ENCODE peak calls at places on chromosomes 13 and 19, in five cellular contexts. One of them, this sample, is unnamed.
A peak's percentile ranks its signal among the peaks of the same experiment; 100 is the strongest.

GRCh38 chr13:75818181-75819110 is 182.3 kb downstream of the LMO7 start:
- DNase-seq in MM.1S: no peak
- DNase-seq in PC-3: no peak
- DNase-seq in GM23248: no peak
- DNase-seq in HCT116: no peak
- DNase-seq in this sample: no peak

GRCh38 chr13:61162636-61163035 is 253.0 kb downstream of the PCDH20 start:
- DNase-seq in MM.1S: no peak
- DNase-seq in PC-3: peak; percentile 18
- DNase-seq in GM23248: no peak
- DNase-seq in HCT116: no peak
- DNase-seq in this sample: no peak

GRCh38 chr19:1069009-1069779 is 2.2 kb downstream of the ARHGAP45 start:
- DNase-seq in MM.1S: peak; percentile 94
- DNase-seq in PC-3: no peak
- DNase-seq in GM23248: no peak
- DNase-seq in HCT116: no peak
- DNase-seq in this sample: no peak

GRCh38 chr19:1132625-1133383 is 29.0 kb downstream of the GPX4 start:
- DNase-seq in MM.1S: peak; percentile 27
- DNase-seq in PC-3: no peak
- DNase-seq in GM23248: no peak
- DNase-seq in HCT116: no peak
- DNase-seq in this sample: no peak

GRCh38 chr19:40802300-40803169 is 3.5 kb downstream of the EGLN2 start:
- DNase-seq in MM.1S: no peak
- DNase-seq in PC-3: no peak
- DNase-seq in GM23248: peak; percentile 35
- DNase-seq in HCT116: no peak
- DNase-seq in this sample: no peak

GRCh38 chr19:33659835-33660234 is 38.1 kb downstream of the CHST8 start:
- DNase-seq in MM.1S: no peak
- DNase-seq in PC-3: no peak
- DNase-seq in GM23248: no peak
- DNase-seq in HCT116: no peak
- DNase-seq in this sample: no peak

GRCh38 chr19:36140289-36141038 is 598 bp downstream of the CAPNS1 start:
- DNase-seq in MM.1S: peak; percentile 39
- DNase-seq in PC-3: peak; percentile 64
- DNase-seq in GM23248: peak; percentile 70
- DNase-seq in HCT116: no peak
- DNase-seq in this sample: peak; percentile 73

GRCh38 chr19:29535432-29535831 is 9.6 kb downstream of the VSTM2B start:
- DNase-seq in MM.1S: no peak
- DNase-seq in PC-3: no peak
- DNase-seq in GM23248: no peak
- DNase-seq in HCT116: no peak
- DNase-seq in this sample: peak; percentile 39

GRCh38 chr19:11125994-11126685 is 29.4 kb downstream of the SPC24 start:
- DNase-seq in MM.1S: peak; percentile 77
- DNase-seq in PC-3: peak; percentile 87
- DNase-seq in GM23248: peak; percentile 84
- DNase-seq in HCT116: peak; percentile 39
- DNase-seq in this sample: peak; percentile 83

GRCh38 chr13:95237310-95237870 is 63.9 kb downstream of the ABCC4 start:
- DNase-seq in MM.1S: no peak
- DNase-seq in PC-3: no peak
- DNase-seq in GM23248: no peak
- DNase-seq in HCT116: no peak
- DNase-seq in this sample: no peak

GRCh38 chr13:67107973-67108372 is 122.2 kb downstream of the PCDH9 start:
- DNase-seq in MM.1S: no peak
- DNase-seq in PC-3: no peak
- DNase-seq in GM23248: no peak
- DNase-seq in HCT116: no peak
- DNase-seq in this sample: no peak

GRCh38 chr19:16078311-16078758 is 2.0 kb downstream of the TPM4 start:
- DNase-seq in MM.1S: peak; percentile 68
- DNase-seq in PC-3: peak; percentile 67
- DNase-seq in GM23248: peak; percentile 88
- DNase-seq in HCT116: no peak
- DNase-seq in this sample: peak; percentile 61

GRCh38 chr13:90365130-90365529 is 982.4 kb upstream of the MIR17HG start:
- DNase-seq in MM.1S: no peak
- DNase-seq in PC-3: no peak
- DNase-seq in GM23248: peak; percentile 57
- DNase-seq in HCT116: no peak
- DNase-seq in this sample: no peak

GRCh38 chr19:50519006-50519575 is 5.4 kb upstream of the ASPDH start:
- DNase-seq in MM.1S: no peak
- DNase-seq in PC-3: no peak
- DNase-seq in GM23248: no peak
- DNase-seq in HCT116: no peak
- DNase-seq in this sample: no peak

GRCh38 chr13:31905896-31906295 is 125.7 kb upstream of the FRY start:
- DNase-seq in MM.1S: no peak
- DNase-seq in PC-3: no peak
- DNase-seq in GM23248: no peak
- DNase-seq in HCT116: no peak
- DNase-seq in this sample: no peak

GRCh38 chr19:6906559-6906958 is 19.2 kb downstream of the ADGRE1 start:
- DNase-seq in MM.1S: no peak
- DNase-seq in PC-3: no peak
- DNase-seq in GM23248: no peak
- DNase-seq in HCT116: no peak
- DNase-seq in this sample: no peak

GRCh38 chr19:48461982-48462655 is 6.7 kb downstream of the KCNJ14 start:
- DNase-seq in MM.1S: no peak
- DNase-seq in PC-3: no peak
- DNase-seq in GM23248: no peak
- DNase-seq in HCT116: peak; percentile 21
- DNase-seq in this sample: peak; percentile 39

GRCh38 chr13:76331948-76332712 is 554.1 kb downstream of the KCTD12 start:
- DNase-seq in MM.1S: peak; percentile 85
- DNase-seq in PC-3: no peak
- DNase-seq in GM23248: no peak
- DNase-seq in HCT116: no peak
- DNase-seq in this sample: no peak

GRCh38 chr13:101474419-101474957 is 22.0 kb downstream of the ITGBL1 start:
- DNase-seq in MM.1S: no peak
- DNase-seq in PC-3: peak; percentile 37
- DNase-seq in GM23248: peak; percentile 69
- DNase-seq in HCT116: no peak
- DNase-seq in this sample: peak; percentile 80

GRCh38 chr19:44846455-44847143 is 502 bp downstream of the NECTIN2 start:
- DNase-seq in MM.1S: no peak
- DNase-seq in PC-3: no peak
- DNase-seq in GM23248: peak; percentile 44
- DNase-seq in HCT116: no peak
- DNase-seq in this sample: peak; percentile 95

GRCh38 chr13:39597828-39598227 is 5.2 kb downstream of the LHFPL6 start:
- DNase-seq in MM.1S: no peak
- DNase-seq in PC-3: no peak
- DNase-seq in GM23248: peak; percentile 63
- DNase-seq in HCT116: no peak
- DNase-seq in this sample: no peak

GRCh38 chr13:97540696-97541095 is 106.7 kb downstream of the RAP2A start:
- DNase-seq in MM.1S: no peak
- DNase-seq in PC-3: no peak
- DNase-seq in GM23248: no peak
- DNase-seq in HCT116: no peak
- DNase-seq in this sample: no peak

GRCh38 chr13:97539651-97540230 is 105.8 kb downstream of the RAP2A start:
- DNase-seq in MM.1S: no peak
- DNase-seq in PC-3: peak; percentile 65
- DNase-seq in GM23248: peak; percentile 43
- DNase-seq in HCT116: no peak
- DNase-seq in this sample: no peak

GRCh38 chr13:97538193-97538592 is 104.2 kb downstream of the RAP2A start:
- DNase-seq in MM.1S: no peak
- DNase-seq in PC-3: no peak
- DNase-seq in GM23248: no peak
- DNase-seq in HCT116: no peak
- DNase-seq in this sample: no peak

GRCh38 chr13:97544041-97544765 is 110.2 kb downstream of the RAP2A start:
- DNase-seq in MM.1S: no peak
- DNase-seq in PC-3: no peak
- DNase-seq in GM23248: no peak
- DNase-seq in HCT116: no peak
- DNase-seq in this sample: no peak

GRCh38 chr13:97542102-97542501 is 108.1 kb downstream of the RAP2A start:
- DNase-seq in MM.1S: no peak
- DNase-seq in PC-3: no peak
- DNase-seq in GM23248: no peak
- DNase-seq in HCT116: no peak
- DNase-seq in this sample: no peak
- H2AFZ ChIP-seq in MM.1S: no peak overlapping the region
- H2AFZ ChIP-seq in PC-3: no peak overlapping the region
- H2AFZ ChIP-seq in GM23248: no peak overlapping the region
- H2AFZ ChIP-seq in HCT116: no peak overlapping the region
- H2AFZ ChIP-seq in this sample: no peak overlapping the region

GRCh38 chr13:97502691-97503090 is 68.7 kb downstream of the RAP2A start:
- DNase-seq in MM.1S: no peak
- DNase-seq in PC-3: no peak
- DNase-seq in GM23248: no peak
- DNase-seq in HCT116: no peak
- DNase-seq in this sample: no peak

GRCh38 chr13:97505022-97505421 is 71.1 kb downstream of the RAP2A start:
- DNase-seq in MM.1S: no peak
- DNase-seq in PC-3: no peak
- DNase-seq in GM23248: no peak
- DNase-seq in HCT116: no peak
- DNase-seq in this sample: no peak

GRCh38 chr13:97502192-97502591 is 68.2 kb downstream of the RAP2A start:
- DNase-seq in MM.1S: no peak
- DNase-seq in PC-3: no peak
- DNase-seq in GM23248: no peak
- DNase-seq in HCT116: no peak
- DNase-seq in this sample: no peak

DNA sequence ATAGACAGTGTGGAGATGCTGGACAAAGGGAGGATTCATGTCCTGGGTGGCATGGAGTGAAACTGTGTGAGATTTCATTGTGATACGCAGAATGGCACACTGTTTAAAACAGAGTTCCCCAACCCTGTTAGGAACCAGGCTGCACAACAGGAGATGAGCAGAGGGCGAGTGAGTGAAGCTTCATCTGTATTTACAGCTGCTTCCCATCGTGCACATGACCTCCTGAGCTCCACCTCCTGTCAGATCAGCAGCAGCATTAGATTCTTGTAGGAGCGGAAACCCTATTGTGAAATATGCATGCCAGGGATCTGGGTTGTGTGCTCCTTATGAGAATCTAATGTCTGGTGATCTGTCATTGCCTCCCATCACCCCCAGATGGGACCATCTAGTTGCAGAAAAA is 72.5 kb downstream of the RAP2A start:
- DNase-seq in MM.1S: no peak
- DNase-seq in PC-3: no peak
- DNase-seq in GM23248: peak; percentile 6
- DNase-seq in HCT116: no peak
- DNase-seq in this sample: no peak
- TF ChIP-seq EZH2phosphoT487 in MM.1S: no peak
- TF ChIP-seq EZH2phosphoT487 in PC-3: no peak
- TF ChIP-seq EZH2phosphoT487 in GM23248: no peak
- TF ChIP-seq EZH2phosphoT487 in HCT116: no peak
- TF ChIP-seq EZH2phosphoT487 in this sample: no peak

GRCh38 chr13:50400930-50401553 is 385.8 kb downstream of the KCNRG start:
- DNase-seq in MM.1S: no peak
- DNase-seq in PC-3: no peak
- DNase-seq in GM23248: peak; percentile 90
- DNase-seq in HCT116: no peak
- DNase-seq in this sample: no peak
- H2AFZ ChIP-seq in MM.1S: no peak overlapping the region
- H2AFZ ChIP-seq in PC-3: no peak overlapping the region
- H2AFZ ChIP-seq in GM23248: peak overlapping the region; percentile 43
- H2AFZ ChIP-seq in HCT116: no peak overlapping the region
- H2AFZ ChIP-seq in this sample: no peak overlapping the region

GRCh38 chr13:51959773-51960172 is 51.5 kb downstream of the ATP7B start:
- DNase-seq in MM.1S: peak; percentile 59
- DNase-seq in PC-3: no peak
- DNase-seq in GM23248: no peak
- DNase-seq in HCT116: no peak
- DNase-seq in this sample: no peak
- TF ChIP-seq EZH2phosphoT487 in MM.1S: no peak
- TF ChIP-seq EZH2phosphoT487 in PC-3: no peak
- TF ChIP-seq EZH2phosphoT487 in GM23248: no peak
- TF ChIP-seq EZH2phosphoT487 in HCT116: no peak
- TF ChIP-seq EZH2phosphoT487 in this sample: no peak

DNA sequence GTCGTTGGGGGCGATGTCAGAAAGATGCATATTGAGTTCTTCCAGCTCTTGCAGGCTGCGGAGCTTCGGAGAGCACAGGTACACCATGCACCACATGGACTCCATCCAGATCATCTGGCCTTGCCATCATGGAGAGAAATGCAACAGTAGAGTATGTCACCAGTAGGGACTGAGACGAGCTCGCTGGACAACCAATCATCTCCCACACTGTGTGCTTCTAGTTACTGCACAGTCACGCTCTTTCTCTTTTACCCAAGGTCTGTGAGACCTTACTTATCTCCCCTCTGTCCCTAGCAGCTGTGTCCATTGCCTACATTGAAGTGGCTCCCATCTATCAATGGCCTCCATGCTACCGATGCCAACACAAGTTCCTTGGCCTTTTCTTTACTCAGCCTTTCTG is 90.5 kb downstream of the C13orf42 start:
- DNase-seq in MM.1S: no peak
- DNase-seq in PC-3: no peak
- DNase-seq in GM23248: no peak
- DNase-seq in HCT116: no peak
- DNase-seq in this sample: no peak
- H2AFZ ChIP-seq in MM.1S: no peak overlapping the region
- H2AFZ ChIP-seq in PC-3: no peak overlapping the region
- H2AFZ ChIP-seq in GM23248: no peak overlapping the region
- H2AFZ ChIP-seq in HCT116: no peak overlapping the region
- H2AFZ ChIP-seq in this sample: no peak overlapping the region

GRCh38 chr13:43445651-43446050 is 341.1 kb downstream of the ENOX1 start:
- DNase-seq in MM.1S: no peak
- DNase-seq in PC-3: no peak
- DNase-seq in GM23248: no peak
- DNase-seq in HCT116: no peak
- DNase-seq in this sample: no peak

GRCh38 chr13:43444085-43444484 is 342.7 kb downstream of the ENOX1 start:
- DNase-seq in MM.1S: no peak
- DNase-seq in PC-3: no peak
- DNase-seq in GM23248: no peak
- DNase-seq in HCT116: no peak
- DNase-seq in this sample: no peak

GRCh38 chr13:43446126-43446525 is 340.6 kb downstream of the ENOX1 start:
- DNase-seq in MM.1S: no peak
- DNase-seq in PC-3: no peak
- DNase-seq in GM23248: peak; percentile 25
- DNase-seq in HCT116: no peak
- DNase-seq in this sample: no peak

DNA sequence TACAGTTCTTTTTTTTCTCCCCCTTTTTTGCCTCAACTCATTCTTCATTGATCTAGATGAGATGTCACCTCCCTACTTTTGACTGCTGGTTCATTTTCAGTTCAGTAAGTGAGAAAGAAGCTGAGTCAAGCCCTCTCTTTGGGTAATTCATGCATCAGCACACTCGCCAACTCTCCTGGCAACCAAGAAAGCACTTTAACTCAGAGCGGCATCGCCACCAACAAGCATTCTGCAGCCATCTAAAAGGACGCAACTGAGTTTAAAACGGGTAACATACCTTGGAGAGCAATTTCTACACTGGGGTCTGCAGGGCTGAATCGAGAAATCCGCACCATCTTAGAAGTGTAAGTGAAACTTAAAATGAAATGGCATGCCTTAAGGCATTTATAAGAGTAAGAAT is 338.2 kb downstream of the ENOX1 start:
- DNase-seq in MM.1S: no peak
- DNase-seq in PC-3: no peak
- DNase-seq in GM23248: no peak
- DNase-seq in HCT116: no peak
- DNase-seq in this sample: no peak
- TF ChIP-seq EZH2phosphoT487 in MM.1S: no peak
- TF ChIP-seq EZH2phosphoT487 in PC-3: no peak
- TF ChIP-seq EZH2phosphoT487 in GM23248: no peak
- TF ChIP-seq EZH2phosphoT487 in HCT116: no peak
- TF ChIP-seq EZH2phosphoT487 in this sample: no peak